ENCODE peak calls at places on chromosome 16, in ten cellular contexts. I, J, L, M, Q, D, R, H, Z and U are unnamed samples.

GRCh38 chr16:48916566-48916965 is 306.6 kb upstream of the N4BP1 start:
- DNase-seq in I (no peak), J (no peak), L (no peak), M (no peak), Q (no peak), D (no peak), R (no peak), H (no peak), Z (no peak), U (no peak)

GRCh38 chr16:4846503-4846900 is 586 bp downstream of the GLYR1 start:
- DNase-seq in I (peak; percentile 51), J (no peak), L (peak; percentile 44), M (peak; percentile 56), Q (peak; percentile 76), D (peak; percentile 68), R (no peak), H (peak; percentile 55), Z (peak; percentile 56), U (peak; percentile 54)

GRCh38 chr16:69145658-69146057 is 13.2 kb downstream of the UTP4 start:
- DNase-seq in I (peak; percentile 78), J (no peak), L (no peak), M (peak; percentile 39), Q (no peak), D (no peak), R (no peak), H (peak; percentile 17), Z (no peak), U (peak; percentile 73)

GRCh38 chr16:12971216-12971615 is 69.8 kb downstream of the SHISA9 start:
- DNase-seq in I (no peak), J (no peak), L (no peak), M (no peak), Q (peak; percentile 56), D (no peak), R (no peak), H (no peak), Z (peak; percentile 46), U (peak; percentile 88)

GRCh38 chr16:49464093-49464492 is 90.5 kb downstream of the C16orf78 start:
- DNase-seq in I (no peak), J (no peak), L (no peak), M (no peak), Q (peak; percentile 28), D (no peak), R (no peak), H (no peak), Z (no peak), U (no peak)

GRCh38 chr16:67481561-67482259 is 753 bp upstream of the ATP6V0D1 start:
- DNase-seq in I (peak; percentile 67), J (peak; percentile 71), L (peak; percentile 62), M (peak; percentile 67), Q (no peak), D (no peak), R (no peak), H (peak; percentile 43), Z (no peak), U (peak; percentile 68)

GRCh38 chr16:25108054-25108453 is 3.5 kb upstream of the LCMT1 start:
- DNase-seq in I (no peak), J (no peak), L (no peak), M (no peak), Q (peak; percentile 73), D (no peak), R (peak; percentile 38), H (no peak), Z (no peak), U (no peak)

GRCh38 chr16:19238386-19238785 is 47.1 kb upstream of the CLEC19A start:
- DNase-seq in I (no peak), J (no peak), L (no peak), M (no peak), Q (no peak), D (no peak), R (no peak), H (no peak), Z (no peak), U (no peak)

GRCh38 chr16:57257455-57258070 is 12.5 kb downstream of the ARL2BP start:
- DNase-seq in I (no peak), J (no peak), L (no peak), M (no peak), Q (no peak), D (no peak), R (no peak), H (no peak), Z (no peak), U (no peak)

GRCh38 chr16:21610006-21610544 is 10.7 kb downstream of the METTL9 start:
- DNase-seq in I (no peak), J (no peak), L (no peak), M (no peak), Q (no peak), D (no peak), R (no peak), H (no peak), Z (no peak), U (no peak)

GRCh38 chr16:21610766-21611165 is 11.4 kb downstream of the METTL9 start:
- DNase-seq in I (no peak), J (no peak), L (no peak), M (no peak), Q (no peak), D (no peak), R (no peak), H (no peak), Z (no peak), U (no peak)

GRCh38 chr16:21611178-21611545 is 11.8 kb downstream of the METTL9 start:
- DNase-seq in I (peak; percentile 52), J (no peak), L (no peak), M (peak; percentile 64), Q (no peak), D (no peak), R (no peak), H (peak; percentile 65), Z (peak; percentile 49), U (peak; percentile 81)

GRCh38 chr16:21613361-21613760 is 14.0 kb downstream of the METTL9 start:
- DNase-seq in I (no peak), J (no peak), L (no peak), M (no peak), Q (no peak), D (no peak), R (no peak), H (no peak), Z (no peak), U (no peak)

DNA sequence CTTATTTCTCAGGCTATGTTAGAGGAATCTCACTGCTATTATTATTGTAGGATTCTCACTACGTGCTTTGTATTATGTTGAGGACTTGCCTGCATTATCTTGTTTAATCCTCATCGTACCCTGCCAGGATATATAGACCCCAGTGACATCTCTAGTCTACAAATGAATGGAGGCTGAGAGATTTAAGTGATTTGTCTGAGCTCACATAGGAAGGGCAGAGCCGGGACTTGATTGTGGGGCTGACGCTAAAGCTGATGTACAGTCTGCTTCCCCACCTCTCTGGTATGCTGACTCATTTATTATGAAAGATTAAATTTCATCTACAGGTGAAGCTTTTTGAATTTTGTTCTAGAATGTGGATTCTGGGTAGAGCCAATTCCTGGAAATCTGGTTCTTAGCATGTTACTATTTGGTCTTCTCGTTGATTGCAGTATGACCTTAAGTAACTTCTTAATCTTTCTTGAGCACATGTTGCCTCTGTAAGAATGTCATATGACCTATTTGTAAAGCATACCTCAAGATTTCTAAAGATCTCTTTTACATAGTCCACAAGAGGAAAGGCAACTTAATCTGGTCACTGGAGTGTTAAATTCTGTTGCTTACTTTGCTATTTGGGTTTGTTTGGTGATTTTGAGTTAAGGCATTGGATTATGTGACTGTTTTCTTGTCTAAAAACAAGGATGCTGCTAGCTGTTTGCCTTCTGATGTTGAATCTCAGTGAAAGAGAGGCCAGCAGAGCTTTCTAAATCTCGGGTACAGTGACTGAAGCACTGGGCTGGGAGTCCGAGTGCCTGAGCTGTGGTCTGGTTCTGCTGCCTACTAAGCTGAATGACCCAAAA is 12.4 kb downstream of the METTL9 start:
- DNase-seq in I (no peak), J (no peak), L (no peak), M (peak; percentile 25), Q (no peak), D (no peak), R (no peak), H (no peak), Z (peak; percentile 37), U (peak; percentile 32)
- H3K4me3 ChIP-seq in I (no peak overlapping the region), J (no peak overlapping the region), L (no peak overlapping the region), M (no peak overlapping the region), Q (no peak overlapping the region), D (no peak overlapping the region), R (no peak overlapping the region), H (no peak overlapping the region), Z (no peak overlapping the region), U (no peak overlapping the region)

GRCh38 chr16:1043831-1044514 is 28.6 kb upstream of the SSTR5 start:
- DNase-seq in I (no peak), J (no peak), L (no peak), M (no peak), Q (no peak), D (no peak), R (no peak), H (no peak), Z (no peak), U (no peak)
- TF ChIP-seq CTCF in I (no peak), J (no peak), L (no peak), M (no peak), Q (no peak), D (no peak), R (no peak), H (no peak), Z (no peak), U (no peak)

DNA sequence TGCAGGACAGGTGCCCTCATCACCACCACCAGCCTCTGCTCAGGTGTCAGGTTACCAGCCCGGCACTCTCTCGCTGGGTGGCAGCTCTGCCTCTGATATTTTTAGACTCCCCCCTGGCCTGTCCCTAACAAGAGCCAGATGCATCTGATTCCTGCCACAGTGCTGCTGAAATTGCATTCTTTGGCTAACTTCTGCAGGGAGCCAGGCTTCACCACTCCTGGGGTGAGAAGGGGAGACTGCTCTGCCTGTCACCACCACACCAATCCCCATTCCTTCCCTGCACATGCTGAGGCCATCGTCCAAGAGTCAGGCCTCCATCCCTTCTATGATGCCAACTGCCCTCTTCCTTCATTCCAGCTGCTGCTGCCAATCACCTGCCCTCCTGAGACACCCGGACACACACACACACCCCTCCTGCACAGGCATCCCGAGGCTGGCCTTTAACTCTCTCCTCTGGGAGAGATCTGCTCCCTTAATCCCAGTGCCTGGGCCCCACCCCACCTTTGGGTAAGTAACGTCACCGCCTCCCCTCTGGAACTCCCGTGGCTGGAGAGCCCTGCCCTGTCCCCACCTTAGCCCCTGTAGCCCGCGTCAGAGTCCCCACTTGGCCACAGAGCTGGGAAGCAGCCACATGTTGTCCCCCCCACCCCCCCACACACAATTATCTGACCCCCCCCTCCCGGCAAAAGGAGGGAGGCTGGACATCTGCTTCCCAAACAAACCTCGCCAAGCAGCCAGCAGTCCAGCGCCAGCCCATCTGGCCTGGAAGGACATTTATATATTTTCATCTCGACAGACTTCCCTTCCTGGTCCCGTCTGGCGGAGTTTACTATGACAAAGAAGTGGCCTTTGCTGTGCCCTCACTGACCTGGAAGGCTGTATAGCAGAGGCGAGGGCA is 2.8 kb downstream of the EMP2 start:
- DNase-seq in I (peak; percentile 48), J (peak; percentile 34), L (peak; percentile 42), M (no peak), Q (peak; percentile 65), D (peak; percentile 91), R (no peak), H (no peak), Z (peak; percentile 85), U (no peak)
- H3K4me3 ChIP-seq in I (no peak overlapping the region), J (peak overlapping the region; percentile 84), L (peak overlapping the region; percentile 98), M (no peak overlapping the region), Q (no peak overlapping the region), D (peak overlapping the region; percentile 54), R (no peak overlapping the region), H (no peak overlapping the region), Z (peak overlapping the region; percentile 84), U (no peak overlapping the region)

DNA sequence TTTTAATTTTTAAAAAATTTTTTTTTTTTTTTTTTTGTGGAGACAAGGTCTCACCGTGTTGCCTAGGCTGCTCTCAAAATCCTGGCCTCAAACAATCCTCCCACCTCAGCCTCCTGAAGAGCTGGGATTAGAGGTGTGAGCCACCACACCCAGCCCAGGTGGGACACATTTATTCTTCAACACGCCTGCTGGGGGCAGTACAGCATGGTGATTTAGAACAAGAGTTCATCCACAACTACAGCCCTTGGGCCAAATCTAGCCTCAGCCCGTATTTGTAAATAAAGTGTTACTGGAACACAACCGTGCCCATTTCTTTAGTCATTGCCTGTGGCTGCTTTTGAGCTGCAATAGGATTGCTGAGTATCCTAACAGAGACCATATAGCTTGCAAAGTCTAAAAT is 92.8 kb downstream of the KATNIP start:
- DNase-seq in I (peak; percentile 39), J (no peak), L (no peak), M (peak; percentile 47), Q (peak; percentile 70), D (no peak), R (no peak), H (peak; percentile 21), Z (peak; percentile 12), U (peak; percentile 43)
- TF ChIP-seq CTCF in I (no peak), J (no peak), L (no peak), M (peak; percentile 23), Q (peak; percentile 61), D (peak; percentile 20), R (no peak), H (peak; percentile 32), Z (peak; percentile 10), U (no peak)